ENCODE peak calls at places on chromosomes 7 and 10, in eight cellular contexts. One of them, this sample, is unnamed.

GRCh38 chr10:61836233-61836887 is 65.1 kb upstream of the ARID5B start:
- DNase-seq in astrocyte: peak; percentile 51
- DNase-seq in esophagus muscularis mucosa: no peak
- DNase-seq in stimulated activated CD4-positive, alpha-beta T cell treated with anti-CD3 and anti-CD28 coated beads, Interleukin-4, amount 100 ng/mL, for 4 hours: no peak
- DNase-seq in midbrain: no peak
- DNase-seq in activated CD8-positive, alpha-beta T cell treated with anti-CD3 and anti-CD28 coated beads for 36 hours: no peak
- DNase-seq in heart left ventricle: no peak
- DNase-seq in Peyer's patch: no peak
- DNase-seq in this sample: no peak

GRCh38 chr7:134630237-134630636 is 16.4 kb upstream of the BPGM start:
- DNase-seq in astrocyte: no peak
- DNase-seq in esophagus muscularis mucosa: no peak
- DNase-seq in stimulated activated CD4-positive, alpha-beta T cell treated with anti-CD3 and anti-CD28 coated beads, Interleukin-4, amount 100 ng/mL, for 4 hours: no peak
- DNase-seq in midbrain: no peak
- DNase-seq in activated CD8-positive, alpha-beta T cell treated with anti-CD3 and anti-CD28 coated beads for 36 hours: no peak
- DNase-seq in heart left ventricle: no peak
- DNase-seq in Peyer's patch: no peak
- DNase-seq in this sample: no peak

GRCh38 chr10:50508315-50509051 is 115.3 kb downstream of the SGMS1 start:
- DNase-seq in astrocyte: no peak
- DNase-seq in esophagus muscularis mucosa: no peak
- DNase-seq in stimulated activated CD4-positive, alpha-beta T cell treated with anti-CD3 and anti-CD28 coated beads, Interleukin-4, amount 100 ng/mL, for 4 hours: no peak
- DNase-seq in midbrain: no peak
- DNase-seq in activated CD8-positive, alpha-beta T cell treated with anti-CD3 and anti-CD28 coated beads for 36 hours: peak; percentile 67
- DNase-seq in heart left ventricle: no peak
- DNase-seq in Peyer's patch: no peak
- DNase-seq in this sample: no peak

GRCh38 chr10:101578192-101578591 is 9.9 kb downstream of the POLL start:
- DNase-seq in astrocyte: no peak
- DNase-seq in esophagus muscularis mucosa: no peak
- DNase-seq in stimulated activated CD4-positive, alpha-beta T cell treated with anti-CD3 and anti-CD28 coated beads, Interleukin-4, amount 100 ng/mL, for 4 hours: no peak
- DNase-seq in midbrain: no peak
- DNase-seq in activated CD8-positive, alpha-beta T cell treated with anti-CD3 and anti-CD28 coated beads for 36 hours: no peak
- DNase-seq in heart left ventricle: no peak
- DNase-seq in Peyer's patch: no peak
- DNase-seq in this sample: no peak

GRCh38 chr7:1081931-1082401 is 5.9 kb upstream of the GPER1 start:
- DNase-seq in astrocyte: peak; percentile 73
- DNase-seq in esophagus muscularis mucosa: no peak
- DNase-seq in stimulated activated CD4-positive, alpha-beta T cell treated with anti-CD3 and anti-CD28 coated beads, Interleukin-4, amount 100 ng/mL, for 4 hours: no peak
- DNase-seq in midbrain: no peak
- DNase-seq in activated CD8-positive, alpha-beta T cell treated with anti-CD3 and anti-CD28 coated beads for 36 hours: no peak
- DNase-seq in heart left ventricle: no peak
- DNase-seq in Peyer's patch: no peak
- DNase-seq in this sample: no peak

GRCh38 chr10:13271552-13272163 is 28.2 kb downstream of the PHYH start:
- DNase-seq in astrocyte: no peak
- DNase-seq in esophagus muscularis mucosa: no peak
- DNase-seq in stimulated activated CD4-positive, alpha-beta T cell treated with anti-CD3 and anti-CD28 coated beads, Interleukin-4, amount 100 ng/mL, for 4 hours: peak; percentile 29
- DNase-seq in midbrain: no peak
- DNase-seq in activated CD8-positive, alpha-beta T cell treated with anti-CD3 and anti-CD28 coated beads for 36 hours: peak; percentile 70
- DNase-seq in heart left ventricle: peak; percentile 45
- DNase-seq in Peyer's patch: peak; percentile 81
- DNase-seq in this sample: peak; percentile 79

GRCh38 chr7:13198741-13199140 is 511.3 kb downstream of the ARL4A start:
- DNase-seq in astrocyte: peak; percentile 61
- DNase-seq in esophagus muscularis mucosa: no peak
- DNase-seq in stimulated activated CD4-positive, alpha-beta T cell treated with anti-CD3 and anti-CD28 coated beads, Interleukin-4, amount 100 ng/mL, for 4 hours: no peak
- DNase-seq in midbrain: no peak
- DNase-seq in activated CD8-positive, alpha-beta T cell treated with anti-CD3 and anti-CD28 coated beads for 36 hours: no peak
- DNase-seq in heart left ventricle: no peak
- DNase-seq in Peyer's patch: no peak
- DNase-seq in this sample: no peak

GRCh38 chr7:146736446-146737190 is 620.0 kb downstream of the CNTNAP2 start:
- DNase-seq in astrocyte: no peak
- DNase-seq in esophagus muscularis mucosa: no peak
- DNase-seq in stimulated activated CD4-positive, alpha-beta T cell treated with anti-CD3 and anti-CD28 coated beads, Interleukin-4, amount 100 ng/mL, for 4 hours: no peak
- DNase-seq in midbrain: no peak
- DNase-seq in activated CD8-positive, alpha-beta T cell treated with anti-CD3 and anti-CD28 coated beads for 36 hours: no peak
- DNase-seq in heart left ventricle: no peak
- DNase-seq in Peyer's patch: no peak
- DNase-seq in this sample: no peak

GRCh38 chr7:142797799-142798377 is 27.1 kb downstream of the PRSS2 start:
- DNase-seq in astrocyte: no peak
- DNase-seq in esophagus muscularis mucosa: peak; percentile 83
- DNase-seq in stimulated activated CD4-positive, alpha-beta T cell treated with anti-CD3 and anti-CD28 coated beads, Interleukin-4, amount 100 ng/mL, for 4 hours: no peak
- DNase-seq in midbrain: no peak
- DNase-seq in activated CD8-positive, alpha-beta T cell treated with anti-CD3 and anti-CD28 coated beads for 36 hours: peak; percentile 62
- DNase-seq in heart left ventricle: no peak
- DNase-seq in Peyer's patch: peak; percentile 67
- DNase-seq in this sample: no peak

GRCh38 chr7:98617051-98617959 is at the start of gene NPTX2:
- DNase-seq in astrocyte: no peak
- DNase-seq in esophagus muscularis mucosa: no peak
- DNase-seq in stimulated activated CD4-positive, alpha-beta T cell treated with anti-CD3 and anti-CD28 coated beads, Interleukin-4, amount 100 ng/mL, for 4 hours: peak; percentile 3
- DNase-seq in midbrain: peak; percentile 80
- DNase-seq in activated CD8-positive, alpha-beta T cell treated with anti-CD3 and anti-CD28 coated beads for 36 hours: peak; percentile 27
- DNase-seq in heart left ventricle: peak; percentile 48
- DNase-seq in Peyer's patch: peak; percentile 54
- DNase-seq in this sample: no peak